ENCODE peak calls at places on chromosome 6, in five cellular contexts. Q is breast epithelium, M is prostate gland, J is A549, O is spleen. C is an unnamed sample.

GRCh38 chr6:7505196-7505699 is 36.2 kb upstream of the DSP start:
- DNase-seq in O (no peak), M (peak; percentile 58), J (peak; percentile 56), Q (peak; percentile 59), C (no peak)

GRCh38 chr6:158257781-158258180 is 54.5 kb upstream of the TULP4 start:
- DNase-seq in O (no peak), Q (no peak), J (no peak), M (no peak), C (no peak)

GRCh38 chr6:67285770-67286495 is 1349.1 kb upstream of the ADGRB3 start:
- DNase-seq in M (no peak), O (no peak), Q (no peak), J (no peak), C (no peak)

GRCh38 chr6:121934461-121934860 is 465.0 kb upstream of the HSF2 start:
- DNase-seq in Q (no peak), M (no peak), O (no peak), J (no peak), C (no peak)

GRCh38 chr6:97665410-97665809 is 382.4 kb upstream of the MMS22L start:
- DNase-seq in M (no peak), J (no peak), Q (no peak), O (no peak), C (no peak)

GRCh38 chr6:88491266-88491665 is 325.1 kb upstream of the CNR1 start:
- DNase-seq in J (no peak), O (no peak), M (no peak), Q (no peak), C (no peak)

GRCh38 chr6:169789146-169789943 is 37.9 kb downstream of the ERMARD start:
- DNase-seq in M (no peak), J (no peak), Q (no peak), O (no peak), C (no peak)

GRCh38 chr6:150905769-150906168 is 40.3 kb downstream of the MTHFD1L start:
- DNase-seq in J (no peak), M (no peak), O (no peak), Q (no peak), C (no peak)

GRCh38 chr6:111985202-111985731 is 68.6 kb upstream of the CCN6 start:
- DNase-seq in O (no peak), J (no peak), M (peak; percentile 61), Q (no peak), C (no peak)

GRCh38 chr6:86193821-86194220 is 551.1 kb upstream of the SYNCRIP start:
- DNase-seq in M (no peak), O (no peak), J (no peak), Q (no peak), C (no peak)

GRCh38 chr6:41966961-41967311 is 25.3 kb upstream of the CCND3 start:
- DNase-seq in Q (no peak), O (no peak), M (no peak), J (peak; percentile 50), C (no peak)

GRCh38 chr6:19210849-19211590 is 626.1 kb upstream of the ID4 start:
- DNase-seq in O (peak; percentile 53), M (no peak), J (no peak), Q (no peak), C (no peak)

GRCh38 chr6:161346717-161347504 is 73.0 kb upstream of the AGPAT4 start:
- DNase-seq in O (no peak), J (no peak), M (no peak), Q (no peak), C (no peak)

GRCh38 chr6:161351855-161352254 is 78.0 kb upstream of the AGPAT4 start:
- DNase-seq in O (no peak), J (no peak), Q (no peak), M (no peak), C (no peak)

GRCh38 chr6:161348628-161348994 is 74.8 kb upstream of the AGPAT4 start:
- DNase-seq in O (no peak), Q (no peak), J (no peak), M (no peak), C (no peak)

GRCh38 chr6:161347988-161348627 is 74.2 kb upstream of the AGPAT4 start:
- DNase-seq in Q (no peak), M (no peak), J (no peak), O (no peak), C (no peak)

DNA sequence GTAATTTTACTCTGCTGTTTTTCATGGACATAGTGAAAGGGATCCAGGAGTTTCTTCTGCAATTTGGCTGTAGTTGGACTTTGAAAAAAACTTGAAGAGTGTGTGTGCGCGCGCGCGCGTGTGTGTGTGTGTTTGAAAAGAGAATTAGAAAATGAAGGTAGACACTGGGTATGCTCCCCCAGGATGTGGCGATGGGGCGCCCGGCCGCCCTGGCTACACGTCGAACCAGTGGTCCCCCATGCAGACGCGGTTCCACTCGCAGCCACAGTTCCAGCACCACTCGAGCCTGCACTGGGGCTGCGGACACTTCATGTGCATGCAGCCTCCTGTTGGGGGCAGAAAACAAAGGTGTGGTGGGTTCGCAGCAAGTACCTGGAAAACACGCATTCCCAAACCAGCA is 76.0 kb upstream of the AGPAT4 start:
- DNase-seq in O (no peak), J (no peak), M (no peak), Q (no peak), C (no peak)
- H3K27ac ChIP-seq in O (no peak overlapping the region), J (no peak overlapping the region), M (no peak overlapping the region), Q (no peak overlapping the region), C (no peak overlapping the region)

DNA sequence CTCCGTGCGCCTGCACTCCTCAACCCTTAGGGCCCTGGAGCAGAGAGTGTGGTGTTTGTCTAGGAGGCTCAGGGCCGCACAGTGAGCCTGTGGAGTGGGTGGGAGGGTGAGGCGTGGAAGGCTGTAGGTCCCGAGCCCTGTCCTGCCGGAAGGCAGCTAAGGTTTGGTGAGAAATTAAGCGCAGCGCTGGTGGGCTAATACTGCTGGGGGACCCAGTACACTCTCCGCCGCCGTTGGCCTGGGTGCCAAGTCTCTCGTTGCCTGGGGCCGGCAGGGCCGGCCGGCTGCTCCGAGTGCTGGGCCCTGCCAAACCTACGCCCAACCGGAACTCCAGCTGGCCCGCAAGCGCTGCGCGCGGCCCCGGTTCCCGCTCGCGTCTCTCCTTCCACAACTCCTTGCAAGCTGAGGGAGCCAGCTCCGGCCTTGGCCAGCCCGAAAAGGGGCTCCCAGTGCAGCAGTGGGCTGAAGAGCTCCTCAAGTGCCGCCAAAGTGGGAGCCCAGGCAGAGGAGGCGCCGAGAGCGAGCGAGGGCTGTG is 40.4 kb upstream of the MCUR1 start:
- DNase-seq in Q (no peak), J (no peak), O (peak; percentile 73), M (no peak), C (no peak)
- TF ChIP-seq POLR2A in Q (no peak), J (no peak), O (no peak), M (no peak), C (no peak)

GRCh38 chr6:143594647-143595046 is 83.1 kb upstream of the PHACTR2 start:
- DNase-seq in M (no peak), J (no peak), O (no peak), Q (no peak), C (no peak)
- H3K27ac ChIP-seq in M (peak overlapping the region; percentile 19), J (no peak overlapping the region), O (no peak overlapping the region), Q (no peak overlapping the region), C (peak overlapping the region; percentile 62)

GRCh38 chr6:33093857-33094256 is 18.1 kb downstream of the HLA-DPB1 start:
- DNase-seq in Q (no peak), O (no peak), J (no peak), M (no peak), C (no peak)

GRCh38 chr6:33092385-33092784 is 16.6 kb downstream of the HLA-DPB1 start:
- DNase-seq in Q (no peak), O (no peak), M (no peak), J (no peak), C (no peak)

GRCh38 chr6:33088931-33089640 is 13.3 kb downstream of the HLA-DPB1 start:
- DNase-seq in Q (no peak), J (no peak), O (no peak), M (no peak), C (no peak)

GRCh38 chr6:33088258-33088930 is 12.6 kb downstream of the HLA-DPB1 start:
- DNase-seq in J (no peak), Q (no peak), O (no peak), M (no peak), C (no peak)

DNA sequence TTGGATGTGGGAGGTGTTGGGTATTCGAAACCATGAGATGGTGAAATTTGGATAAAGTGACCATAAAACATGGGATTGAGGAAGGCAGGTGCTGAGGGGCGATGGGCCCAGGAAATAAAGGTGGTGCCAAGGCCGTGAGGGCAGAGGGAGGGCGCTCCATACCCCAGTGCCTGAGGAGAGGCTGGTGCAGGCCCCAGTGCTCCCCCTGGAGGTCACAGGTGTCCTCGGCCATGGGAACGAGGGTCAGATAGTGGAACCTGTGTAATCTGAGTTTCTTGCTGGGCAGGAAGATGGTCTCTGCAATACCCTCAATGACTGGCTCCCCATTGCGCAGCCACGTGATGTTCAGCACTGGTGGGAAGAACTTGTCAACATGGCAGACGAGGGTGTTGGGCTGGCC is 16.2 kb downstream of the HLA-DPB1 start:
- DNase-seq in J (no peak), M (no peak), O (no peak), Q (no peak), C (no peak)
- TF ChIP-seq POLR2A in J (no peak), M (no peak), O (no peak), Q (no peak), C (no peak)

GRCh38 chr6:80541186-80541585 is 434.7 kb downstream of the BCKDHB start:
- DNase-seq in M (no peak), O (no peak), J (no peak), Q (no peak), C (no peak)

GRCh38 chr6:80543598-80544181 is 437.2 kb downstream of the BCKDHB start:
- DNase-seq in M (no peak), O (no peak), Q (no peak), J (no peak), C (no peak)

GRCh38 chr6:80541886-80542285 is 435.4 kb downstream of the BCKDHB start:
- DNase-seq in M (no peak), J (no peak), O (no peak), Q (no peak), C (no peak)

GRCh38 chr6:80544500-80545055 is 438.1 kb downstream of the BCKDHB start:
- DNase-seq in Q (no peak), M (no peak), O (no peak), J (no peak), C (no peak)

GRCh38 chr6:80543151-80543550 is 436.7 kb downstream of the BCKDHB start:
- DNase-seq in O (no peak), Q (no peak), J (no peak), M (no peak), C (no peak)
- H3K27ac ChIP-seq in O (no peak overlapping the region), Q (no peak overlapping the region), J (no peak overlapping the region), M (no peak overlapping the region), C (no peak overlapping the region)

DNA sequence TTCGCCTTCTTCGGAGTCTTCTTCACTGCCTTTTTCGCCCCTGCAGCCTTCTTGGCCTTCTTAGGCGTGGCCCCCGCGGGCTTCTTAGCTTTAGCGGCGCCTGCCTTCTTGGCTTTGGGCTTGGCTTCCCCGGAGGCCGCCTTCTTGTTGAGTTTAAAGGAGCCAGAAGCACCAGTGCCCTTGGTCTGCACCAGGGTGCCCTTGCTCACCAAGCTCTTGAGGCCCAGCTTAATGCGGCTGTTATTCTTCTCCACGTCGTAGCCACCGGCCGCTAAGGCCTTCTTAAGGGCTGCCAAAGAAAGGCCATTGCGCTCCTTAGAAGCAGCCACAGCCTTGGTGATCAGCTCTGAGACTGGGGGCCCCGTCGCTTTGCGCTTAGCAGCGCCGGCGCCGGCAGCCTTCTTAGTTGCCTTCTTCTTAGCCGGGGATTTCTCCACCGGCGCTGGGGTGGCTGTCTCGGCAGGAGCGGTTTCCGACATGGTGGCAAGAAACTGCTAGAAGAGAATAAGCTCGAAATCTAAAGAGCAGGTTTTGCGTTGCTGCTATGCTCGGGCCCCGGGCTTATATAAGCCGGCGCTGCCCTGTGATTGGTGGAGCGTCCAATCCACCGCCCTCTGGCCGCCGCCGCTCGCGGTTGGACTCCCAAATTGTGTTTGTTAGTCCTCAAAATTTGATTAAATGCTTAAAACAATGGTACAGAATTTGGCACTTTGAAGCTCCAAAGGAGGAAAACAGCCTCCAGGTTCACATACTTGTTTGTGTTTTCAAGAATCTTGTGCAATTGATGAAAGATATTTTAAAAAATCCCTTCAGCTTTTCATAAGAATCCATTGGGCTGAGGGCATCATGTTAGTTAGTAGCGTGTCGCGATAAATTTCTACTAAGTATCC is 44.9 kb downstream of the OR2B2 start:
- DNase-seq in O (peak; percentile 94), Q (peak; percentile 78), J (no peak), M (no peak), C (no peak)
- TF ChIP-seq POLR2A in O (peak; percentile 93), Q (peak; percentile 9), J (peak; percentile 22), M (peak; percentile 36), C (no peak)

C was measured in uterus.